ENCODE peak calls at places on chromosome 7, in four cellular contexts. One of them, this sample, is unnamed.

GRCh38 chr7:139753079-139753692 is 24.6 kb downstream of the HIPK2 start:
- DNase-seq in T-cell: no peak
- DNase-seq in T follicular helper cell: no peak
- DNase-seq in cardiac muscle cell: no peak
- DNase-seq in this sample: no peak

GRCh38 chr7:121531175-121532070 is 135.3 kb upstream of the FAM3C start:
- DNase-seq in cardiac muscle cell: no peak
- DNase-seq in T-cell: no peak
- DNase-seq in T follicular helper cell: no peak
- DNase-seq in this sample: no peak

GRCh38 chr7:26329520-26330269 is 38.0 kb downstream of the SNX10 start:
- DNase-seq in T follicular helper cell: no peak
- DNase-seq in cardiac muscle cell: no peak
- DNase-seq in T-cell: no peak
- DNase-seq in this sample: no peak

GRCh38 chr7:130961128-130961601 is 227.2 kb upstream of the KLF14 start:
- DNase-seq in T-cell: peak; percentile 62
- DNase-seq in T follicular helper cell: peak; percentile 72
- DNase-seq in cardiac muscle cell: no peak
- DNase-seq in this sample: no peak

GRCh38 chr7:157601530-157601929 is 264.7 kb downstream of the DNAJB6 start:
- DNase-seq in cardiac muscle cell: no peak
- DNase-seq in T follicular helper cell: no peak
- DNase-seq in T-cell: no peak
- DNase-seq in this sample: no peak

GRCh38 chr7:22452142-22452763 is 47.7 kb downstream of the STEAP1B start:
- DNase-seq in T follicular helper cell: no peak
- DNase-seq in cardiac muscle cell: peak; percentile 67
- DNase-seq in T-cell: no peak
- DNase-seq in this sample: no peak

GRCh38 chr7:101644879-101645278 is 15.8 kb upstream of the MYL10 start:
- DNase-seq in T-cell: no peak
- DNase-seq in cardiac muscle cell: no peak
- DNase-seq in T follicular helper cell: no peak
- DNase-seq in this sample: no peak

GRCh38 chr7:79453558-79454324 is at the start of gene MAGI2:
- DNase-seq in cardiac muscle cell: peak; percentile 78
- DNase-seq in T follicular helper cell: no peak
- DNase-seq in T-cell: no peak
- DNase-seq in this sample: no peak

GRCh38 chr7:130733866-130734524 is at the start of gene KLF14:
- DNase-seq in T-cell: peak; percentile 22
- DNase-seq in T follicular helper cell: no peak
- DNase-seq in cardiac muscle cell: peak; percentile 47
- DNase-seq in this sample: peak; percentile 34

GRCh38 chr7:27804139-27804538 is 64.2 kb downstream of the TAX1BP1 start:
- DNase-seq in cardiac muscle cell: no peak
- DNase-seq in T follicular helper cell: no peak
- DNase-seq in T-cell: no peak
- DNase-seq in this sample: no peak

GRCh38 chr7:60706-61105 is 131.7 kb upstream of the FAM20C start:
- DNase-seq in T-cell: no peak
- DNase-seq in T follicular helper cell: no peak
- DNase-seq in cardiac muscle cell: no peak
- DNase-seq in this sample: no peak

GRCh38 chr7:3416453-3416852 is 115.4 kb downstream of the SDK1 start:
- DNase-seq in T-cell: no peak
- DNase-seq in cardiac muscle cell: no peak
- DNase-seq in T follicular helper cell: no peak
- DNase-seq in this sample: no peak

GRCh38 chr7:106679153-106679931 is 18.4 kb upstream of the CCDC71L start:
- DNase-seq in T-cell: no peak
- DNase-seq in cardiac muscle cell: peak; percentile 13
- DNase-seq in T follicular helper cell: no peak
- DNase-seq in this sample: no peak

GRCh38 chr7:138929969-138930368 is 51.2 kb downstream of the KIAA1549 start:
- DNase-seq in T follicular helper cell: no peak
- DNase-seq in cardiac muscle cell: no peak
- DNase-seq in T-cell: no peak
- DNase-seq in this sample: no peak

GRCh38 chr7:102028206-102028826 is 210.9 kb downstream of the CUX1 start:
- DNase-seq in cardiac muscle cell: no peak
- DNase-seq in T follicular helper cell: no peak
- DNase-seq in T-cell: no peak
- DNase-seq in this sample: no peak

GRCh38 chr7:90155206-90155605 is 937 bp downstream of the STEAP1 start:
- DNase-seq in T follicular helper cell: no peak
- DNase-seq in cardiac muscle cell: no peak
- DNase-seq in T-cell: no peak
- DNase-seq in this sample: no peak

GRCh38 chr7:116932566-116932965 is 20.7 kb upstream of the ST7 start:
- DNase-seq in T follicular helper cell: no peak
- DNase-seq in cardiac muscle cell: no peak
- DNase-seq in T-cell: no peak
- DNase-seq in this sample: no peak

GRCh38 chr7:29063231-29063630 is 83.1 kb downstream of the CPVL start:
- DNase-seq in T-cell: no peak
- DNase-seq in T follicular helper cell: no peak
- DNase-seq in cardiac muscle cell: no peak
- DNase-seq in this sample: no peak

GRCh38 chr7:101953248-101953819 is 135.9 kb downstream of the CUX1 start:
- DNase-seq in T follicular helper cell: no peak
- DNase-seq in T-cell: no peak
- DNase-seq in cardiac muscle cell: peak; percentile 45
- DNase-seq in this sample: no peak

GRCh38 chr7:139602143-139602722 is 78.7 kb downstream of the CLEC2L start:
- DNase-seq in cardiac muscle cell: peak; percentile 56
- DNase-seq in T-cell: no peak
- DNase-seq in T follicular helper cell: no peak
- DNase-seq in this sample: no peak

GRCh38 chr7:17168399-17168798 is 130.1 kb upstream of the AHR start:
- DNase-seq in cardiac muscle cell: no peak
- DNase-seq in T follicular helper cell: no peak
- DNase-seq in T-cell: no peak
- DNase-seq in this sample: no peak

GRCh38 chr7:69564454-69565417 is 33.5 kb upstream of the AUTS2 start:
- DNase-seq in cardiac muscle cell: peak; percentile 63
- DNase-seq in T follicular helper cell: no peak
- DNase-seq in T-cell: no peak
- DNase-seq in this sample: no peak

GRCh38 chr7:13834328-13834761 is 155.1 kb downstream of the ETV1 start:
- DNase-seq in T-cell: no peak
- DNase-seq in T follicular helper cell: no peak
- DNase-seq in cardiac muscle cell: no peak
- DNase-seq in this sample: no peak

GRCh38 chr7:18927134-18927533 is 190.3 kb downstream of the TWIST1 start:
- DNase-seq in T follicular helper cell: no peak
- DNase-seq in T-cell: no peak
- DNase-seq in cardiac muscle cell: no peak
- DNase-seq in this sample: no peak

GRCh38 chr7:16589895-16590294 is 55.7 kb downstream of the ANKMY2 start:
- DNase-seq in T-cell: no peak
- DNase-seq in cardiac muscle cell: no peak
- DNase-seq in T follicular helper cell: no peak
- DNase-seq in this sample: no peak

GRCh38 chr7:6446977-6447588 is 671 bp downstream of the DAGLB start:
- DNase-seq in T follicular helper cell: no peak
- DNase-seq in cardiac muscle cell: peak; percentile 62
- DNase-seq in T-cell: peak; percentile 19
- DNase-seq in this sample: peak; percentile 59

GRCh38 chr7:34025579-34025978 is 120.2 kb downstream of the BMPER start:
- DNase-seq in T-cell: no peak
- DNase-seq in cardiac muscle cell: peak; percentile 62
- DNase-seq in T follicular helper cell: no peak
- DNase-seq in this sample: no peak

GRCh38 chr7:150931199-150931869 is 46.8 kb downstream of the KCNH2 start:
- DNase-seq in cardiac muscle cell: peak; percentile 47
- DNase-seq in T-cell: no peak
- DNase-seq in T follicular helper cell: no peak
- DNase-seq in this sample: peak; percentile 52

GRCh38 chr7:137898839-137899681 is 52.3 kb upstream of the DGKI start:
- DNase-seq in T follicular helper cell: peak; percentile 61
- DNase-seq in T-cell: peak; percentile 59
- DNase-seq in cardiac muscle cell: peak; percentile 84
- DNase-seq in this sample: peak; percentile 85

GRCh38 chr7:66950763-66951162 is 29.7 kb downstream of the TMEM248 start:
- DNase-seq in T follicular helper cell: no peak
- DNase-seq in cardiac muscle cell: no peak
- DNase-seq in T-cell: no peak
- DNase-seq in this sample: no peak

GRCh38 chr7:2151235-2151634 is 81.5 kb downstream of the MAD1L1 start:
- DNase-seq in T-cell: no peak
- DNase-seq in T follicular helper cell: no peak
- DNase-seq in cardiac muscle cell: no peak
- DNase-seq in this sample: no peak

GRCh38 chr7:100545636-100546128 is 6.7 kb downstream of the AGFG2 start:
- DNase-seq in T follicular helper cell: no peak
- DNase-seq in T-cell: no peak
- DNase-seq in cardiac muscle cell: peak; percentile 55
- DNase-seq in this sample: peak; percentile 60

GRCh38 chr7:28580626-28581025 is 168.3 kb downstream of the CREB5 start:
- DNase-seq in T-cell: no peak
- DNase-seq in cardiac muscle cell: no peak
- DNase-seq in T follicular helper cell: no peak
- DNase-seq in this sample: no peak

This sample was measured in CD8-positive, alpha-beta T cell.